ENCODE peak calls at places on chromosomes 16 and 17, in five cellular contexts. O is dermis microvascular lymphatic vessel endothelial cell, T is M059J, E is Right ventricle myocardium superior, S is left ventricle myocardium inferior. R is an unnamed sample.

GRCh38 chr16:50644730-50645129 is 36.4 kb downstream of the SNX20 start:
- DNase-seq in S (no peak), O (no peak), E (no peak), T (peak), R (no peak)

GRCh38 chr17:45060382-45060823 is 714 bp upstream of the NMT1 start:
- DNase-seq in S (no peak), E (no peak), T (no peak), O (no peak), R (no peak)

GRCh38 chr16:70474320-70475053 is 20.1 kb downstream of the FCSK start:
- DNase-seq in S (no peak), O (no peak), E (no peak), T (no peak), R (no peak)

GRCh38 chr16:27538508-27538907 is 11.2 kb downstream of the GTF3C1 start:
- DNase-seq in O (no peak), E (no peak), S (no peak), T (no peak), R (no peak)

GRCh38 chr17:5127910-5128309 is 12.1 kb downstream of the USP6 start:
- DNase-seq in O (no peak), S (no peak), T (no peak), E (no peak), R (no peak)

GRCh38 chr17:65054602-65055001 is 1.9 kb downstream of the GNA13 start:
- DNase-seq in T (no peak), E (no peak), O (no peak), S (no peak), R (no peak)

GRCh38 chr16:57544129-57544653 is 1.7 kb downstream of the ADGRG5 start:
- DNase-seq in O (no peak), S (no peak), E (no peak), T (peak), R (no peak)

GRCh38 chr16:23929237-23929636 is 93.5 kb downstream of the PRKCB start:
- DNase-seq in O (no peak), T (no peak), E (no peak), S (no peak), R (no peak)

GRCh38 chr17:17420035-17420434 is 56.8 kb upstream of the MED9 start:
- DNase-seq in E (peak), S (peak), O (no peak), T (no peak), R (no peak)

GRCh38 chr17:43846963-43847369 is at the start of gene CD300LG:
- DNase-seq in E (peak), S (no peak), T (no peak), O (no peak), R (no peak)